ENCODE peak calls at places on chromosomes 16 and 17, in five cellular contexts. P is endothelial cell of umbilical vein, N is GM23248, H is neural progenitor cell, U is HCT116. X is an unnamed sample. For H3K4me1, the result is how much of the 10 kb centered on the place peaks cover.

GRCh38 chr16:4081577-4082021 is 34.6 kb downstream of the ADCY9 start:
- DNase-seq in N (peak), P (no peak), U (no peak), H (peak), X (no peak)

GRCh38 chr16:46573008-46573833 is 48.0 kb downstream of the SHCBP1 start:
- DNase-seq in N (peak), P (no peak), U (no peak), H (no peak), X (peak)

GRCh38 chr16:5863207-5863606 is 765.6 kb upstream of the EEF2KMT start:
- DNase-seq in U (no peak), H (no peak), P (no peak), N (no peak), X (no peak)

GRCh38 chr17:59845595-59846390 is 47.0 kb downstream of the TUBD1 start:
- DNase-seq in H (no peak), P (peak), U (peak), N (peak), X (peak)

GRCh38 chr17:73564856-73565255 is 79.4 kb downstream of the SDK2 start:
- DNase-seq in H (no peak), P (no peak), N (no peak), U (no peak), X (no peak)

GRCh38 chr17:58702045-58702476 is 9.7 kb downstream of the RAD51C start:
- DNase-seq in P (no peak), H (no peak), N (no peak), U (no peak), X (no peak)

GRCh38 chr16:24845726-24846547 is at the start of gene SLC5A11:
- DNase-seq in U (no peak), P (no peak), H (no peak), N (no peak), X (no peak)

GRCh38 chr17:56471661-56472060 is 121.8 kb upstream of the NOG start:
- DNase-seq in H (no peak), P (no peak), N (no peak), U (no peak), X (peak)

GRCh38 chr16:75064403-75065148 is 52.0 kb downstream of the LDHD start:
- DNase-seq in N (no peak), P (no peak), U (no peak), H (no peak), X (peak)

GRCh38 chr16:68284847-68285246 is 20.5 kb downstream of the SLC7A6 start:
- DNase-seq in P (peak), U (no peak), N (no peak), H (no peak), X (no peak)

GRCh38 chr17:20242271-20242670 is 225.1 kb downstream of the LGALS9B start:
- DNase-seq in N (no peak), U (no peak), P (no peak), H (no peak), X (no peak)

GRCh38 chr16:68296693-68297092 is 14.1 kb downstream of the SLC7A6OS start:
- DNase-seq in H (no peak), U (no peak), P (no peak), N (no peak), X (no peak)

GRCh38 chr17:8470447-8471047 is 34.9 kb downstream of the NDEL1 start:
- DNase-seq in H (no peak), N (peak), P (no peak), U (no peak), X (peak)

GRCh38 chr17:34645636-34646035 is 66.3 kb downstream of the TMEM132E start:
- DNase-seq in N (no peak), H (no peak), P (no peak), U (no peak), X (no peak)

GRCh38 chr17:33145941-33146340 is 147.2 kb downstream of the ASIC2 start:
- DNase-seq in U (no peak), P (no peak), N (no peak), H (no peak), X (no peak)

GRCh38 chr16:89187337-89188063 is 12.8 kb downstream of the SLC22A31 start:
- DNase-seq in H (peak), P (no peak), U (no peak), N (peak), X (no peak)

GRCh38 chr17:58239987-58240386 is 1.6 kb downstream of the LPO start:
- DNase-seq in N (no peak), P (no peak), H (no peak), U (no peak), X (no peak)

GRCh38 chr16:29729116-29729521 is 16.7 kb downstream of the C16orf54 start:
- DNase-seq in U (peak), P (peak), H (peak), N (peak), X (peak)

GRCh38 chr17:28549274-28550132 is 2.9 kb downstream of the UNC119 start:
- DNase-seq in H (peak), N (no peak), P (no peak), U (no peak), X (no peak)

GRCh38 chr16:52095466-52095865 is 451.5 kb downstream of the TOX3 start:
- DNase-seq in H (no peak), N (no peak), P (no peak), U (no peak), X (no peak)

DNA sequence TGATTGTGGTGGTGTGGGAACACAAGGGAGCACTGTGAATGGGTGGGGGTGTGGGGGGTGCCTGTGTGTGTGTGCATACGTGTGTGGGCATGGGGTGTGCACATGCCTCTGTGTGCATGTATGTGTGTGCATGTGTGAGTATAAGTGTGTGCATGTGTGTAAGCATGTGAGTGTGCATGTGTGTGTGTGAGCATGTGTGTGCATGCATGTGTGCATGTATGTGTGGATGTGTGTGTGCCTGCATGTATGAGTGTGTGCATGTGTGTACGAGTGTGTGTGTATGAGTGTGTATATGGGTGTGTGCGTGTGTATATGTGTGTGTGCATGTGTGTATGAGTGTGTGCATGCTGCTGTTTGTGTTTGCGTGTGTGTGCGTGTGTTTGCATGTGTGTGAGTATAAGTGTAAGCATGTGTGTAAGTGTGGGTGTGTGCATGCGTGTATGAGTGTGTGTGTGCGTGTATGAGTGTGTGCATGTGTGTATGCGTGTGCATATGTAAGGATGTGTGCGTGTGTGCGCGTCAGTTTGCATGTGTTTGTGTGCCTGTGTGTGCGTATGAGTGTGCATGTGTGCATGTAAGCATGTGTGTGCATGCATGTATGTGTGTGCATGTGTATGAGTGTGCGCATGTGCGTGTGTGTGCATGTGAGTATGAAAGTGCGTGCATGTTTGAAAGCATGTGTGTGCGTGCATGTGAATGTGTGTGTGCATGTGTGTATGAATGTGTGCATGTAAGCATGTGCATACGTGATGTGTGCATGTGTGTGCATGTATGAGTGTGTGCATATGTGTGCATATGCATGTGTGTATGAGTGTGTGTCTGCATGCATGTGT is 8.6 kb downstream of the TPSD1 start:
- DNase-seq in N (no peak), U (no peak), P (no peak), H (no peak), X (no peak)
- TF ChIP-seq EZH2 in N (no peak), U (no peak), P (no peak), H (no peak), X (no peak)

GRCh38 chr16:2520097-2520783 is at the start of gene AMDHD2:
- DNase-seq in P (peak), U (peak), N (peak), H (peak), X (peak)
- H3K4me1 ChIP-seq in P (under half), U (under half), N (under half), H (under half), X (under half)

GRCh38 chr17:11182430-11182829 is 58.6 kb upstream of the SHISA6 start:
- DNase-seq in U (no peak), N (no peak), H (no peak), P (no peak), X (no peak)

GRCh38 chr17:11176549-11176948 is 64.5 kb upstream of the SHISA6 start:
- DNase-seq in P (no peak), U (no peak), H (no peak), N (no peak), X (no peak)

GRCh38 chr17:11177340-11177739 is 63.7 kb upstream of the SHISA6 start:
- DNase-seq in U (no peak), N (no peak), H (no peak), P (no peak), X (no peak)

DNA sequence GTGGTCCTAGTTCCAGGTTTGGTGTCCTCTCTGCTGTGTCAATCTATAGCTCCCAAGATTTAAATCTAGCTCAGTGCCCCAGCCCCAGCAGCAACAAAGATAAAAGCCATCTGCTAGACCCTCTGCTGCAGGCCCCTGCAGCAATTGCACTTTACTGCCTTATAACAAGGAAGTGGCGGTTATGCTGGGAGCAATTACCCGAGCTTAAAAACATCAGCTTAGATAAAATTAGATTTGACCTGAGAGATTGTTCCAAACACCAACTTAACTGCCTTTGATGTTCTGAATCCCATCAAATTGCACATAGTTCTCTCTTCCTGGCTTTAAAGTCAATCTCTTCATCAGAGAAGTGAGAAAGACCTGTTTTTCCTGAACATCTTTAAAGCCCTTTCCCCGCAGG is 62.4 kb upstream of the SHISA6 start:
- DNase-seq in N (no peak), U (no peak), H (no peak), P (no peak), X (no peak)
- TF ChIP-seq EZH2 in N (no peak), U (no peak), H (no peak), P (no peak), X (no peak)

DNA sequence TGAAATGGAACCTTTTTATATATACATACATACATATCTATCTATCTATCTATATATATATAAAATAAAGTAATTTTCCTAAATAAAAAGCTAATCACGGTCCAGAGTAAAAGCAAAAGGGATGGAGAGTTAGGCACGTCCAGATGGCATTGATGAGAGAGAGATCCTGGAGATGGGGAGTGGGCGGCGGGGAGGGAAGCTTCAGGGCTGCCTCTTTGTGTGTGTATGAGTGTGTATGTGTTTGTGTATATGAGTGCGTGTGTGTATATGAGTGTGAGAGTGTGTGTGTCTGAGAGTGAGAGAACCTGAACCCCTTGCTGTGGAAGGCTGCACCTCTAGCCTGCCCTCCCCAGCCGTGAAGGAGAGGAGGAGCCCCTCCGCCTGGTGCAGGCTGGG is 7.3 kb upstream of the ABCC3 start:
- DNase-seq in U (no peak), P (no peak), H (no peak), N (no peak), X (no peak)
- H3K4me1 ChIP-seq in U (under half), P (under half), H (half or more), N (under half), X (under half)

GRCh38 chr17:79824234-79824633 is 15.0 kb downstream of the CBX4 start:
- DNase-seq in N (no peak), U (no peak), H (no peak), P (no peak), X (no peak)

GRCh38 chr17:79824893-79825579 is 14.2 kb downstream of the CBX4 start:
- DNase-seq in N (no peak), U (no peak), P (no peak), H (no peak), X (no peak)

GRCh38 chr17:79827179-79827578 is 12.1 kb downstream of the CBX4 start:
- DNase-seq in N (no peak), H (no peak), P (no peak), U (no peak), X (no peak)

GRCh38 chr17:79825580-79825921 is 13.7 kb downstream of the CBX4 start:
- DNase-seq in U (no peak), P (no peak), N (no peak), H (no peak), X (no peak)

GRCh38 chr17:79826210-79826680 is 13.0 kb downstream of the CBX4 start:
- DNase-seq in U (no peak), H (no peak), N (no peak), P (no peak), X (no peak)
- TF ChIP-seq EZH2 in U (no peak), H (no peak), N (no peak), P (no peak), X (no peak)

DNA sequence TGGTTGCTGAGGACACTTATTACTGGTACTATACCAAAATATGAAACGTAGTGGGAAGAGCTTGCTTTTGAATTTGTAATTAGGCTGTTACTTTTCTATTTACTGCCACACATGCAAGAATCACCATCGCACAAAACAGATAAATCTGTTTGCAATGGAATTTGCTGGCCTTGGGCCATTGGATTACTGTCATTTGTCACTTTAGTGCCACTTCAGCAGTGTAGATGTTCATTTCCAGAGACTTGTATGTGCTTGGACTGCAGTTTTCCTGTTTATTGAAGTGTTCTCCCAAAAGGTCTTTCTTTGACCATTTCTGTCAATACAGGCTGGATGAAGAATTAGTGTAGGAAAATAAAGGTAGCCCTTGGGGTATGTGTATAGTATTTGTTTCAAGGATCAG is 4.5 kb downstream of the USP10 start:
- DNase-seq in H (no peak), U (no peak), N (no peak), P (no peak), X (no peak)
- H3K4me1 ChIP-seq in H (under half), U (under half), N (under half), P (under half), X (under half)

GRCh38 chr16:56649271-56649670 is 2.4 kb upstream of the MT1B start:
- DNase-seq in P (no peak), H (no peak), U (no peak), N (no peak), X (no peak)

GRCh38 chr16:56649820-56650219 is 1.9 kb upstream of the MT1B start:
- DNase-seq in U (no peak), N (no peak), H (no peak), P (no peak), X (no peak)

GRCh38 chr16:56645311-56645710 is 6.4 kb upstream of the MT1B start:
- DNase-seq in U (no peak), P (no peak), N (no peak), H (no peak), X (no peak)

GRCh38 chr16:56645838-56646237 is 5.8 kb upstream of the MT1B start:
- DNase-seq in N (no peak), P (no peak), U (no peak), H (no peak), X (no peak)

GRCh38 chr16:56647641-56648431 is 3.9 kb upstream of the MT1B start:
- DNase-seq in N (no peak), P (no peak), H (peak), U (no peak), X (no peak)
- TF ChIP-seq EZH2 in N (no peak), P (peak), H (peak), U (no peak), X (peak)